ENCODE peak calls at places on chromosome 7, in ten cellular contexts. C is mammary epithelial cell, X is H9, Q is type B pancreatic cell, M is astrocyte, A is A549, E is Calu3, S is RWPE2, R is neural progenitor cell, G is SK-N-SH. N is an unnamed sample.

GRCh38 chr7:38244516-38244915 is 28.9 kb downstream of the TARP start:
- DNase-seq in E (no peak), Q (no peak), X (no peak), G (no peak), A (no peak), R (no peak), M (no peak), C (no peak), S (no peak), N (no peak)

GRCh38 chr7:38192347-38192746 is 14.3 kb downstream of the STARD3NL start:
- DNase-seq in G (no peak), C (no peak), X (no peak), R (no peak), S (no peak), Q (no peak), A (no peak), M (no peak), E (no peak), N (no peak)

GRCh38 chr7:80392229-80393169 is 119.4 kb downstream of the GNAT3 start:
- DNase-seq in X (no peak), M (no peak), A (peak; percentile 36), C (peak; percentile 11), Q (no peak), E (no peak), G (peak; percentile 20), R (no peak), S (no peak), N (no peak)

GRCh38 chr7:137687556-137688280 is 159.1 kb downstream of the DGKI start:
- DNase-seq in G (no peak), X (no peak), C (no peak), Q (no peak), E (no peak), R (no peak), M (peak; percentile 90), A (no peak), S (no peak), N (no peak)

GRCh38 chr7:137146552-137146961 is 197.0 kb downstream of the PTN start:
- DNase-seq in A (no peak), E (no peak), Q (no peak), M (peak; percentile 99), S (no peak), X (no peak), G (no peak), R (no peak), C (peak; percentile 73), N (no peak)

GRCh38 chr7:94178247-94178646 is 174.1 kb upstream of the BET1 start:
- DNase-seq in A (no peak), S (no peak), Q (no peak), M (no peak), R (no peak), G (no peak), C (no peak), X (no peak), E (no peak), N (peak; percentile 20)

GRCh38 chr7:100720320-100720644 is at the start of gene EPO:
- DNase-seq in M (no peak), Q (no peak), G (no peak), C (no peak), R (peak; percentile 24), X (no peak), A (no peak), E (no peak), S (no peak), N (no peak)

GRCh38 chr7:92006046-92006445 is 65.4 kb downstream of the AKAP9 start:
- DNase-seq in X (no peak), S (no peak), A (no peak), Q (no peak), M (no peak), E (no peak), G (no peak), R (no peak), C (no peak), N (no peak)

GRCh38 chr7:138151731-138152577 is 75.7 kb downstream of the AKR1D1 start:
- DNase-seq in E (no peak), M (no peak), R (no peak), A (no peak), Q (no peak), G (no peak), C (no peak), X (no peak), S (no peak), N (no peak)

GRCh38 chr7:40483630-40484029 is 348.8 kb downstream of the SUGCT start:
- DNase-seq in A (no peak), M (no peak), Q (no peak), G (no peak), R (no peak), E (no peak), C (no peak), S (no peak), X (no peak), N (no peak)
- TF ChIP-seq CTCF in A (no peak), M (peak; percentile 9), Q (no peak), G (peak; percentile 63), R (no peak), E (no peak), C (no peak), S (no peak), X (no peak), N (no peak)

GRCh38 chr7:114659409-114659808 is 244.8 kb downstream of the FOXP2 start:
- DNase-seq in E (no peak), R (no peak), X (no peak), C (no peak), G (no peak), S (no peak), M (no peak), A (no peak), Q (no peak), N (no peak)

GRCh38 chr7:114660007-114660406 is 245.4 kb downstream of the FOXP2 start:
- DNase-seq in M (no peak), C (no peak), S (no peak), R (no peak), E (no peak), G (no peak), Q (no peak), X (no peak), A (no peak), N (no peak)

GRCh38 chr7:114658188-114658587 is 243.6 kb downstream of the FOXP2 start:
- DNase-seq in C (no peak), R (no peak), S (peak; percentile 35), M (no peak), E (no peak), X (no peak), A (no peak), G (no peak), Q (no peak), N (no peak)

GRCh38 chr7:114653391-114654088 is 238.9 kb downstream of the FOXP2 start:
- DNase-seq in X (no peak), S (no peak), R (no peak), C (no peak), G (no peak), A (peak; percentile 2), M (no peak), E (no peak), Q (no peak), N (no peak)

DNA sequence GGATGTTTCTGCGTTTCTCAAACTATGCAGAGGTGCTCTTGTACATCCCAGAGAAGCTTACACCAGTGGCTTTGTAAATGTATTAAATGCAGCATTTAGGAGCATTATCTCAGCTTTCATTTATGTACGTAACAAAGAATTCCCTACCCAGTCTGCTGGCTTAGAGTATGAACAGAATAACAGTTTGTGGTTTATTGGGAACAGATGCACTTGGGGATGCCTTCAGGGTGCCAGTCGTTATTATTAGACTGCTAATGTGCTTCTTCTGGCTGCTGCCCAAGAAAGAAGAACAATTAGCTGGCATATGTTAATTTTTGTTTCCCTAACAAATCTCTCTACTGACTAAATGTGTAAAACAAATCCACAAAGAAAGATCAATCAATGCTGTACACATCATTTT is 241.9 kb downstream of the FOXP2 start:
- DNase-seq in E (no peak), Q (no peak), A (no peak), S (no peak), X (no peak), M (no peak), G (no peak), C (no peak), R (no peak), N (no peak)
- TF ChIP-seq CTCF in E (no peak), Q (no peak), A (no peak), S (no peak), X (no peak), M (no peak), G (no peak), C (no peak), R (no peak), N (no peak)

DNA sequence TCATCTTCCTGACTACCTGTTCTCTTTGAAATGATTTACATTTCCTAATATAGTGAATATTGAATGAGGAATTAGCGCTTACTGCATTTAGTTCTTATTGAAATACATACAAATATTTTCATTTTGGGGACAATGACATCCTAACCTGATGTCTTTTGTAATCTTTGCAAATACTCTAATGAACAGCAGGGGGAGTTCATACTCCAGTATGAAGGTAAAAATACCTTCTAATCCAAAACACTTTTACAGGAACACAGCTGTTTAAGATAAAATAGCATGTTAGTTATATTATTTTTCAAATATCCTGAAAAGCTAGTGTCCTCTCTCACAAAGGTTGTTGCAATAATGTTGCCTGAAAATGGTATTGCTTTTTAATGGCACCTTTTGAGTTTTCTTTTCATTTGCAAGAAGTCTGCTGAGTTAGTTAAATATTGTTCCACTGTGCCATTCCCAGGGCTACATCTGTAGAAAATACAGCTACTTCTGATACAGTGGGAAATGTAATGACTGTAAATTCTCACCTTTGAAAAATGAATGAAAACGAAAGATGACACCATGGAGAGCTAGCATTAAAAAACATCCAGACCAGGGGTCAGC is 400.0 kb downstream of the PHF14 start:
- DNase-seq in C (peak; percentile 3), A (peak; percentile 35), M (peak; percentile 12), Q (no peak), E (no peak), R (peak; percentile 37), G (peak; percentile 14), S (no peak), X (no peak), N (no peak)
- TF ChIP-seq CTCF in C (peak; percentile 62), A (peak; percentile 71), M (peak; percentile 48), Q (peak; percentile 77), E (peak; percentile 65), R (peak; percentile 73), G (peak; percentile 70), S (peak; percentile 73), X (peak; percentile 68), N (no peak)

GRCh38 chr7:128349121-128349825 is 5.6 kb upstream of the RBM28 start:
- DNase-seq in S (no peak), Q (no peak), X (no peak), A (no peak), R (no peak), E (no peak), G (peak; percentile 66), M (no peak), C (no peak), N (no peak)

GRCh38 chr7:128344431-128344774 is 695 bp upstream of the RBM28 start:
- DNase-seq in X (no peak), E (no peak), A (no peak), R (no peak), G (no peak), Q (no peak), C (no peak), S (no peak), M (no peak), N (no peak)

GRCh38 chr7:128341733-128342132 is 2.0 kb downstream of the RBM28 start:
- DNase-seq in X (no peak), C (no peak), E (no peak), R (no peak), S (no peak), A (no peak), G (no peak), M (no peak), Q (no peak), N (no peak)

GRCh38 chr7:128347573-128348147 is 4.0 kb upstream of the RBM28 start:
- DNase-seq in G (peak; percentile 89), X (peak; percentile 48), Q (no peak), R (peak; percentile 69), E (peak; percentile 66), C (no peak), S (no peak), A (peak; percentile 61), M (no peak), N (peak; percentile 60)

GRCh38 chr7:128343554-128344430 is at the start of gene RBM28:
- DNase-seq in C (peak; percentile 92), E (peak; percentile 86), A (peak; percentile 92), X (peak; percentile 88), R (peak; percentile 93), Q (peak; percentile 91), G (peak; percentile 94), M (peak; percentile 83), S (peak; percentile 85), N (peak; percentile 93)
- TF ChIP-seq CTCF in C (no peak), E (no peak), A (no peak), X (no peak), R (no peak), Q (no peak), G (no peak), M (no peak), S (no peak), N (no peak)